ENCODE peak calls at places on chromosomes 11 and 22, in seven cellular contexts. O is fibroblast of mammary gland, M is choroid plexus epithelial cell, E is tibial artery, I is fibroblast of pulmonary artery, A is uterus, L is astrocyte of the cerebellum. K is an unnamed sample.

GRCh38 chr11:31974737-31975136 is 116.1 kb upstream of the RCN1 start:
- DNase-seq in M (peak; percentile 38), A (no peak), L (peak; percentile 33), E (no peak), O (peak; percentile 95), I (peak; percentile 12), K (no peak)

GRCh38 chr22:43186272-43187170 is at the start of gene TTLL12:
- DNase-seq in A (no peak), M (peak; percentile 50), O (no peak), L (no peak), E (no peak), I (peak; percentile 44), K (no peak)

GRCh38 chr22:42635531-42635930 is 4.9 kb downstream of the ATP5MGL start:
- DNase-seq in L (no peak), A (peak; percentile 64), E (peak; percentile 97), M (peak; percentile 84), O (peak; percentile 92), I (peak; percentile 77), K (no peak)

GRCh38 chr11:77060234-77060633 is 6.5 kb upstream of the CAPN5 start:
- DNase-seq in E (peak; percentile 10), O (no peak), M (no peak), A (no peak), I (no peak), L (no peak), K (no peak)

GRCh38 chr11:128981254-128981653 is 38.6 kb upstream of the TP53AIP1 start:
- DNase-seq in A (no peak), L (no peak), I (no peak), O (no peak), E (no peak), M (no peak), K (no peak)

GRCh38 chr11:67308031-67308866 is 4.9 kb downstream of the SSH3 start:
- DNase-seq in A (no peak), M (no peak), E (no peak), O (no peak), I (no peak), L (no peak), K (no peak)

GRCh38 chr11:106178361-106178760 is 100.9 kb downstream of the AASDHPPT start:
- DNase-seq in M (no peak), E (no peak), A (no peak), O (no peak), L (no peak), I (peak; percentile 15), K (no peak)

GRCh38 chr11:133732109-133732508 is 113.2 kb downstream of the SPATA19 start:
- DNase-seq in M (no peak), E (no peak), A (no peak), I (no peak), L (no peak), O (no peak), K (no peak)

GRCh38 chr22:27804016-27804415 is 2.5 kb upstream of the MN1 start:
- DNase-seq in A (peak; percentile 8), L (no peak), E (peak; percentile 68), M (no peak), O (no peak), I (no peak), K (no peak)

GRCh38 chr11:63641727-63642126 is 27.5 kb upstream of the PLAAT3 start:
- DNase-seq in O (peak; percentile 37), A (no peak), I (peak; percentile 34), M (peak; percentile 46), L (peak; percentile 11), E (no peak), K (no peak)

GRCh38 chr11:34443136-34443535 is 4.4 kb downstream of the CAT start:
- DNase-seq in A (no peak), I (no peak), L (no peak), E (no peak), M (no peak), O (no peak), K (no peak)

GRCh38 chr11:40054631-40055030 is 1404.8 kb downstream of the LRRC4C start:
- DNase-seq in E (no peak), M (no peak), L (no peak), O (no peak), A (no peak), I (no peak), K (no peak)

GRCh38 chr11:105046898-105047579 is 1.9 kb upstream of the CARD16 start:
- DNase-seq in A (peak; percentile 18), L (peak; percentile 98), E (no peak), I (peak; percentile 98), M (peak; percentile 99), O (peak; percentile 98), K (no peak)

GRCh38 chr11:60370811-60371297 is 7.5 kb upstream of the MS4A7 start:
- DNase-seq in O (no peak), I (no peak), E (no peak), A (no peak), L (no peak), M (peak; percentile 2), K (no peak)

GRCh38 chr11:130097285-130097684 is 27.6 kb downstream of the APLP2 start:
- DNase-seq in A (no peak), O (no peak), I (no peak), E (no peak), M (no peak), L (no peak), K (no peak)

GRCh38 chr11:62839050-62840015 is at the start of gene WDR74:
- DNase-seq in M (peak; percentile 95), I (peak; percentile 93), L (peak; percentile 83), O (peak; percentile 92), A (peak; percentile 92), E (peak; percentile 93), K (peak; percentile 94)

GRCh38 chr22:48425091-48425506 is 1402.6 kb downstream of the BRD1 start:
- DNase-seq in E (peak; percentile 50), M (no peak), I (no peak), A (no peak), L (no peak), O (no peak), K (no peak)

GRCh38 chr22:16915711-16916110 is 90.5 kb upstream of the XKR3 start:
- DNase-seq in O (peak; percentile 55), E (no peak), L (no peak), I (no peak), A (no peak), M (no peak), K (no peak)

GRCh38 chr22:29080061-29080975 is 7.5 kb downstream of the KREMEN1 start:
- DNase-seq in O (peak; percentile 38), E (no peak), I (no peak), L (no peak), M (no peak), A (no peak), K (no peak)

GRCh38 chr11:100731471-100731870 is 44.4 kb downstream of the ARHGAP42 start:
- DNase-seq in E (no peak), I (no peak), O (no peak), M (no peak), L (no peak), A (no peak), K (no peak)

GRCh38 chr22:30297276-30298004 is 8.1 kb upstream of the CASTOR1 start:
- DNase-seq in L (no peak), M (no peak), E (no peak), O (no peak), A (no peak), I (no peak), K (no peak)

GRCh38 chr11:10032991-10033390 is 261.0 kb downstream of the SBF2 start:
- DNase-seq in E (no peak), I (peak; percentile 16), M (no peak), L (no peak), O (peak; percentile 53), A (no peak), K (no peak)

GRCh38 chr11:90855531-90855930 is 632.7 kb upstream of the CHORDC1 start:
- DNase-seq in O (no peak), I (no peak), E (no peak), L (no peak), A (no peak), M (no peak), K (no peak)

GRCh38 chr11:69321877-69322350 is 28.0 kb downstream of the MYEOV start:
- DNase-seq in A (no peak), O (peak; percentile 95), L (peak; percentile 64), M (peak; percentile 43), E (peak; percentile 72), I (peak; percentile 83), K (no peak)

GRCh38 chr11:68270334-68271022 is 1.3 kb downstream of the C11orf24 start:
- DNase-seq in O (no peak), L (no peak), E (no peak), A (no peak), I (no peak), M (no peak), K (no peak)

GRCh38 chr22:25884121-25884520 is 142.1 kb downstream of the MYO18B start:
- DNase-seq in M (no peak), E (no peak), I (no peak), A (no peak), O (no peak), L (no peak), K (no peak)

GRCh38 chr11:910589-911030 is at the start of gene CHID1:
- DNase-seq in L (no peak), A (peak; percentile 75), O (peak; percentile 70), E (peak; percentile 93), M (peak; percentile 79), I (peak; percentile 75), K (peak; percentile 39)
- H3K4me3 ChIP-seq in L (peak within 1 kb of the TSS; percentile 85), A (peak within 1 kb of the TSS; percentile 85), O (peak within 1 kb of the TSS; percentile 72), E (peak within 1 kb of the TSS; percentile 86), M (peak within 1 kb of the TSS; percentile 78), I (peak within 1 kb of the TSS; percentile 76), K (peak within 1 kb of the TSS; percentile 93)

DNA sequence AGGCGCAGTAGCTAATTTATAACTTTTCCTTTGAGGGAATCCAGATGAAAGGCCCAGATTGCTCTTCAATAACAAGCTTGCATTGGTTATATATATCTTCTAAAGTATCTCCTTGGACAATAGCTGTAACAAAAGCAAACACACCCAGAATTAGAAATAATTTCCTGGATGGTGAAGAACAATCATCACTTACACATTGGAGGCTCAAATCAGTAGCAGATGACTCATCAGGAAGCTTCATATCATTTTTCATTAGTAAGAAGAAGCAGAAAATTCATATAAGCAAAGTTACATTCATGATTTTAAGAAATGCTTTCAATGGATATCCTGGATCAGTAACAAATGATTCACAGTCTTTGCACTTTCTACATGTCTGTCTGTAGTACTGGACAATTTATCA is 173.6 kb upstream of the CCDC90B start:
- DNase-seq in M (peak; percentile 9), E (no peak), I (peak; percentile 3), L (no peak), O (peak; percentile 5), A (no peak), K (no peak)
- H3K4me3 ChIP-seq in M (no peak overlapping the region), E (no peak overlapping the region), I (no peak overlapping the region), L (no peak overlapping the region), O (no peak overlapping the region), A (no peak overlapping the region), K (no peak overlapping the region)

GRCh38 chr22:46068176-46068907 is 82.0 kb upstream of the PPARA start:
- DNase-seq in L (no peak), M (no peak), E (no peak), O (peak; percentile 59), A (no peak), I (no peak), K (no peak)
- H3K4me3 ChIP-seq in L (peak overlapping the region; percentile 63), M (no peak overlapping the region), E (peak overlapping the region; percentile 85), O (peak overlapping the region; percentile 70), A (peak overlapping the region; percentile 99), I (peak overlapping the region; percentile 67), K (no peak overlapping the region)

DNA sequence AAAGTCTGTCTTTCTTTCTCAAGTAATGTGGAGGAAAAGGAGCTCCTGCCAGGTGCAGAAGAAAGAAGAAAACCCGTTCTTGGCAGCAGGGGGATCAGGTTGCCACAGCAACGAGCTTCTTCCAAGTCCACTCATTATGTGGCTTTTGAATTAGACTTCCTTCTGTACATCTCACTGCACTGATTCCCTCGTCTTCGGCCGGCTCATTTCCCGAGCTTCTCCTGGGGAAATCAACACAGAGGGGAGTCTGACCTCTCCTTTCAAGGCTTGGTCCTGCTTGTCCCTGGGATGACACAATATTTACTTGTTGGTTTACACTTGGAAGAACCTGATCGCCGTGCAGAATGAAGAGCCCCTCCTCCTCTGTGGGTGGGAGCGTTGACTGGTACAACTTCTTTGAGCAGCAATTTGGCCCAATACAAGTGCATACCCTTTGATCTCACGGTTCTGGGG is 35.3 kb downstream of the MCHR1 start:
- DNase-seq in M (peak; percentile 83), A (peak; percentile 63), L (peak; percentile 91), I (peak; percentile 40), E (no peak), O (peak; percentile 37), K (no peak)
- H3K4me3 ChIP-seq in M (no peak overlapping the region), A (no peak overlapping the region), L (no peak overlapping the region), I (no peak overlapping the region), E (no peak overlapping the region), O (no peak overlapping the region), K (no peak overlapping the region)

K was measured in GM12864.